ENCODE peak calls at places on chromosome 6, in ten cellular contexts. M is PC-3; D is neural crest cell; N is HFFc6; R is EL; H is GM23248; Q is stimulated activated CD4-positive, alpha-beta T cell treated with anti-CD3 and anti-CD28 coated beads, Interleukin-1b, Interleukin-23, amount 100 ng/mL, for 24 hours; T is NCI-H1930; Z is HCEC 1CT; S is occipital lobe. V is an unnamed sample.

GRCh38 chr6:137202078-137202477 is 17.1 kb downstream of the IFNGR1 start:
- DNase-seq in M (no peak), D (no peak), N (no peak), R (no peak), H (no peak), Q (no peak), T (no peak), Z (no peak), S (peak), V (no peak)

GRCh38 chr6:97068211-97068610 is 143.7 kb downstream of the KLHL32 start:
- DNase-seq in M (peak), D (peak), N (peak), R (peak), H (peak), Q (no peak), T (no peak), Z (peak), S (no peak), V (peak)

GRCh38 chr6:107271208-107271790 is 156.0 kb upstream of the BEND3 start:
- DNase-seq in M (no peak), D (no peak), N (no peak), R (no peak), H (no peak), Q (no peak), T (no peak), Z (no peak), S (no peak), V (no peak)

GRCh38 chr6:2848851-2849250 is 7.2 kb upstream of the SERPINB1 start:
- DNase-seq in M (no peak), D (no peak), N (no peak), R (no peak), H (no peak), Q (peak), T (no peak), Z (no peak), S (no peak), V (peak)

GRCh38 chr6:119337762-119338161 is 11.8 kb downstream of the MAN1A1 start:
- DNase-seq in M (no peak), D (no peak), N (no peak), R (no peak), H (no peak), Q (no peak), T (no peak), Z (no peak), S (no peak), V (no peak)

GRCh38 chr6:169362501-169363121 is 109.0 kb upstream of the THBS2 start:
- DNase-seq in M (no peak), D (no peak), N (no peak), R (no peak), H (peak), Q (no peak), T (no peak), Z (peak), S (no peak), V (no peak)

GRCh38 chr6:149170564-149171452 is 146.7 kb upstream of the TAB2 start:
- DNase-seq in M (no peak), D (no peak), N (no peak), R (no peak), H (no peak), Q (no peak), T (no peak), Z (no peak), S (no peak), V (no peak)

GRCh38 chr6:29720863-29721262 is 2.4 kb upstream of the HLA-F start:
- DNase-seq in M (peak), D (no peak), N (no peak), R (no peak), H (no peak), Q (no peak), T (no peak), Z (no peak), S (no peak), V (peak)

GRCh38 chr6:170295519-170296422 is 4.9 kb upstream of the DLL1 start:
- DNase-seq in M (peak), D (peak), N (no peak), R (no peak), H (peak), Q (no peak), T (peak), Z (no peak), S (no peak), V (peak)

GRCh38 chr6:33740204-33740608 is 6.5 kb downstream of the IP6K3 start:
- DNase-seq in M (no peak), D (no peak), N (no peak), R (no peak), H (no peak), Q (no peak), T (no peak), Z (no peak), S (no peak), V (no peak)

GRCh38 chr6:128806274-128806673 is 76.7 kb upstream of the LAMA2 start:
- DNase-seq in M (no peak), D (no peak), N (no peak), R (no peak), H (peak), Q (no peak), T (no peak), Z (peak), S (no peak), V (peak)

GRCh38 chr6:30163090-30163917 is at the start of gene TRIM15:
- DNase-seq in M (no peak), D (no peak), N (no peak), R (no peak), H (peak), Q (no peak), T (no peak), Z (no peak), S (no peak), V (peak)